ENCODE peak calls at places on chromosomes 13 and 19, in four cellular contexts. X, D, J and U are unnamed samples.
A peak's percentile ranks its signal among the peaks of the same experiment; 100 is the strongest.

GRCh38 chr19:13122275-13122878 is 4.3 kb downstream of the NACC1 start:
- DNase-seq in J (no peak), X (no peak), D (no peak), U (no peak)

GRCh38 chr13:112248909-112249592 is 127.1 kb upstream of the SPACA7 start:
- DNase-seq in J (no peak), X (no peak), D (no peak), U (no peak)

GRCh38 chr19:42255766-42256750 is 1.1 kb upstream of the ERF start:
- DNase-seq in X (no peak), J (peak; percentile 72), D (no peak), U (peak; percentile 44)

GRCh38 chr13:21297452-21297851 is 121.0 kb downstream of the MRPL57 start:
- DNase-seq in J (no peak), D (no peak), X (no peak), U (no peak)

GRCh38 chr13:42891591-42891990 is 100.5 kb downstream of the EPSTI1 start:
- DNase-seq in X (no peak), J (no peak), D (no peak), U (no peak)

GRCh38 chr19:39237200-39238184 is 7.3 kb downstream of the IFNL3 start:
- DNase-seq in D (peak; percentile 24), X (peak; percentile 44), J (peak; percentile 42), U (no peak)

GRCh38 chr13:35724480-35724879 is 248.0 kb upstream of the MAB21L1 start:
- DNase-seq in X (no peak), J (no peak), D (no peak), U (no peak)

GRCh38 chr13:44818428-44818827 is 170.8 kb downstream of the NUFIP1 start:
- DNase-seq in X (no peak), J (peak; percentile 28), D (peak; percentile 24), U (no peak)

GRCh38 chr13:46640843-46641242 is 87.9 kb downstream of the LRCH1 start:
- DNase-seq in D (peak; percentile 12), J (no peak), X (no peak), U (no peak)

GRCh38 chr13:107835339-107836018 is 379.9 kb downstream of the LIG4 start:
- DNase-seq in X (no peak), D (no peak), J (no peak), U (no peak)

GRCh38 chr13:49374585-49375290 is 69.1 kb downstream of the CAB39L start:
- DNase-seq in X (no peak), J (no peak), D (peak; percentile 59), U (no peak)

GRCh38 chr19:51097166-51097736 is 11.0 kb downstream of the CTU1 start:
- DNase-seq in X (peak; percentile 83), D (peak; percentile 80), J (peak; percentile 75), U (peak; percentile 81)

GRCh38 chr13:109684836-109685602 is 101.4 kb downstream of the IRS2 start:
- DNase-seq in D (peak; percentile 58), X (no peak), J (peak; percentile 31), U (no peak)

GRCh38 chr19:23943411-23943810 is 28.7 kb downstream of the ZNF726 start:
- DNase-seq in D (no peak), X (no peak), J (no peak), U (no peak)

GRCh38 chr13:84925443-84925842 is 873.8 kb downstream of the SLITRK6 start:
- DNase-seq in D (peak; percentile 48), X (no peak), J (no peak), U (no peak)

GRCh38 chr19:19482785-19483625 is 32.3 kb downstream of the TSSK6 start:
- DNase-seq in X (no peak), J (no peak), D (no peak), U (no peak)

GRCh38 chr13:107476068-107476467 is 739.3 kb downstream of the LIG4 start:
- DNase-seq in D (no peak), X (no peak), J (no peak), U (no peak)

GRCh38 chr19:35306473-35307246 is 14.7 kb downstream of the MAG start:
- DNase-seq in J (no peak), D (no peak), X (peak; percentile 52), U (no peak)

GRCh38 chr13:57353831-57354230 is 186.8 kb downstream of the PRR20E start:
- DNase-seq in J (no peak), D (no peak), X (no peak), U (no peak)

GRCh38 chr13:72599148-72599743 is 128.2 kb downstream of the MZT1 start:
- DNase-seq in D (no peak), X (no peak), J (no peak), U (no peak)

DNA sequence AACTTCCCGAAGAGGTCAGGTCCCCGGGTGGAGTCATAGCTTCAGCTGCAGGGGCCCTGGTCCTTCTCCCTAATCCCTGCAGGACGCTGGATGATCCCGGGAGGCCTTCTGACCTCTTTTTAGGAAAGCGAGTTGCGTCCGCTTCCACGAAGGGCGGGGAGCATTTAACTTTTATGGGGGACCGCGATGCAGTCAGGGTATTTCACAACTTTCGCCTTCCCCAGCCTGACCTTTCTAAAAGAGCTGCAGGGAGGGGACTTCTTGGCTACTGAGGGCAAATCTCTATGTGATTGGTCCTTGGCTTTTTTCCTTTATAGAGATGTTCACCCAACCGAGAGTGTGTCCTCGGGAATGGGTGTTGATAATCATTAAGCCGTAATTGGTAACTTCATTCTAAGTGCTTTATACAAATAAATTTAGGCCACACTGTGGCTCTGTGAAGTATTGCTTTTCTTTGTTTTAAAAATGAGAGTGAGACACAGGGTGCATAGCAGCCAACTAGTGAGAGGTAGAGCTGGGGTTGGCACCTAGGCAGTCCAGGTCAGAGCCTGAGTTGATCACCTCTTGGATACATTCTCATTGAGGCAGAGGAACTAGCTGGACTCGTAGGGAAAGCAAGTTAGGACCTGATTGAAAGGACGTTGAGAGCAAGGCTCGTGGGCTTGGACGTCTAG is 841 bp downstream of the ZNF230 start:
- DNase-seq in D (peak; percentile 19), X (no peak), J (no peak), U (no peak)
- TF ChIP-seq CTCF in D (no peak), X (no peak), J (no peak), U (no peak)

GRCh38 chr13:75226092-75226491 is 255.9 kb downstream of the TBC1D4 start:
- DNase-seq in D (no peak), J (no peak), X (peak; percentile 55), U (no peak)
- TF ChIP-seq CTCF in D (no peak), J (no peak), X (no peak), U (no peak)

GRCh38 chr13:51921790-51922740 is 60.3 kb downstream of the CCDC70 start:
- DNase-seq in X (no peak), D (no peak), J (no peak), U (no peak)
- TF ChIP-seq CTCF in X (no peak), D (no peak), J (no peak), U (no peak)

DNA sequence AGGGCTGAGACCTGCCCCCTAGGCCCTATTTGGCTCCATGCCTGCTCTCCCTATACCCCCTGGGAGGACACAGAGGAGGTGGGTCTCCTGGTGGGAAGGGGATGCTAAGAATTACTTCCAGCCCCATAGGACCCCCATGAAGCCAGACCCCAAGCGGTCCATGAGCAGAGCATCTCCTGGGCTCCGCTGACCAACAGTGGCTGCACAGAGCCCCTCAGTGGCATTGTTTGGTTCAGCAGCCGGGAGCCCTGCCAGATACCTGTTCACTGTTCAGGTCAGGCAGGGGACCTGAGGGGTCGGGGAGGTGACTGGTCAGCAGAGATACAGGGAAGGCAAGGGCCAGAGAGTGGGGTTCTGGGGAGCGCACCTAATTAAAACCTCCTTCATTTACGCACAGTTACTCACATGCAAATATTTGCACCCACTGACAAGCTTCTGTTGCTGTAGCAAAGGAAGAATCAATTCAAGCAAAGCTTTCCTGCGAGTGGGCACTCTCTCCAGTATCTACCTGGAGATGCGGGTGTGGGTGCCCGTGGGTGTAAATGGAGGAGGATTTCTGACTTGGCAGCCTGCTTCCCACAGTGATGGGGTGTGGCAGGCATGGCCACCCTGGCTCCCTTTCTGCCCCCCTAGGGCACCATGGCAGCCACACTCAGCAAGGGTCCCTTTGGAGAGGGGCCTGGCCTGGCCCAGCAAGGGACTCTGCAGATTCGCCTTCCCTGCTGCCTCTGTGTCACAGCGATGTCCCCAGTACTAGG is 83.5 kb downstream of the CHST8 start:
- DNase-seq in D (no peak), X (peak; percentile 53), J (no peak), U (no peak)
- TF ChIP-seq CTCF in D (no peak), X (no peak), J (peak; percentile 44), U (no peak)

DNA sequence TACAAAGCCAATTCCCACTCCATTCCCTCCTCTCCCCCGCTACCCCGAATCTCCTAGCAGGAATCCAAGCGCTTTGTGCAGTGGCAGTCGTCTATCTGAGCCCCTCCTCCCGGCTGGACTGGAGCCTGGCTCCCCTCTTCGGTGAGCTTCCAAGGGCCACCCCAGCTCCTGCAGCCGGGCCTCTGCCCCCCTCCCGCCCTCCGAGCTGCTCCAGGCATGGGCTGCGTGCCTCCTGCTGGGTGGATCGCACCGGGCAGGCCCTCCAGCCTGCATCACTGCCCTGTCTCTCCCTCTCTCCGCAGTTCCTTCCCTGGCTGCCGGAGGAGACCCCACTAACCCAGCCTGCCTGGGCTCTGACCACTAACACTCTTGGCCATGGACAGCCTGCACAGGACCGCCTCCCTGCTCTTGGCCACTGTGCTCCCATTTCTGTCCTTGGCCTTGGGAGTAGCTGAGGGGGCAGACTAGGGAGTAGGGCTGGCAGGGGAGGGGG is 12.9 kb upstream of the LENG8 start:
- DNase-seq in D (no peak), J (no peak), X (peak; percentile 34), U (no peak)
- TF ChIP-seq CTCF in D (no peak), J (no peak), X (no peak), U (no peak)

DNA sequence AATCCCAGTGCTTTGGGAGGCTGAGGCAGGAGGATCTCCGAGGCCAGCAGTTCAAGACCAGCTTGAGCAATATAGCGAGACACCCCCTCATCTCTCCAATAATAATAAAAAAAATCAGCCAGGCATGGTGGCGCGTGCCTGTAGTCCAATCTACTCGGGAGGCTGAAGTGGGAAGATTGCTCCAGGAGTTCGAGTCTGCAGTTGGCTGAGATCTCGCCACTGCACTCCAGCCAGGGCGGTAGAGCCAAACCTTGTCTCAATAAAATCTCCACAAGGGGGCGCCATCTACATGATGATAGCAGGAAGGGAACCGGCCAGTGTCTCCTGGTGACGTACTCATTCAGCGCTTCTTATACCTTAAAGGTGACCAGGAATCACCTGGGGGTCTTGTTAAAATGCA is 13.6 kb upstream of the C5AR1 start:
- DNase-seq in J (peak; percentile 88), X (peak; percentile 88), D (peak; percentile 74), U (peak; percentile 80)
- TF ChIP-seq CTCF in J (peak; percentile 81), X (peak; percentile 80), D (peak; percentile 72), U (peak; percentile 82)

GRCh38 chr13:99978781-99979452 is 2.7 kb upstream of the ZIC2 start:
- DNase-seq in J (no peak), X (peak; percentile 92), D (no peak), U (peak; percentile 47)
- TF ChIP-seq CTCF in J (no peak), X (no peak), D (no peak), U (no peak)